ENCODE peak calls at places on chromosomes 11 and 22, in eight cellular contexts. I is globus pallidus, Y is PC-3, E is skeletal muscle cell, P is ovary, L is A172, U is AG09309, R is mesendoderm. F is an unnamed sample.

GRCh38 chr11:123338266-123338800 is 91.7 kb upstream of the GRAMD1B start:
- DNase-seq in E (no peak), P (no peak), I (no peak), U (no peak), R (no peak), L (no peak), Y (no peak), F (no peak)

GRCh38 chr11:69156673-69157155 is 979 bp downstream of the SMIM38 start:
- DNase-seq in L (no peak), I (no peak), P (no peak), R (no peak), E (no peak), Y (no peak), U (no peak), F (no peak)

GRCh38 chr22:32644252-32645100 is 157.0 kb upstream of the TIMP3 start:
- DNase-seq in L (peak), I (no peak), P (peak), E (no peak), Y (no peak), U (no peak), R (peak), F (no peak)

GRCh38 chr22:28299760-28300159 is 379.9 kb downstream of the TTC28 start:
- DNase-seq in U (peak), P (no peak), Y (no peak), R (peak), E (no peak), L (no peak), I (peak), F (no peak)

GRCh38 chr22:27654536-27655445 is 146.8 kb downstream of the MN1 start:
- DNase-seq in I (peak), U (no peak), E (no peak), P (no peak), Y (no peak), R (peak), L (no peak), F (no peak)

GRCh38 chr11:105486929-105487328 is 122.9 kb upstream of the GRIA4 start:
- DNase-seq in I (no peak), E (no peak), Y (no peak), P (no peak), U (no peak), R (no peak), L (no peak), F (no peak)

GRCh38 chr11:131612576-131612975 is 242.2 kb downstream of the NTM start:
- DNase-seq in I (no peak), Y (no peak), E (no peak), U (no peak), L (no peak), R (no peak), P (no peak), F (no peak)

GRCh38 chr11:73237471-73238290 is 19.6 kb downstream of the P2RY2 start:
- DNase-seq in E (peak), R (no peak), U (no peak), P (peak), Y (no peak), L (peak), I (no peak), F (no peak)